ENCODE peak calls at places on chromosomes 1 and 21, in five cellular contexts. B, Q, J, U and R are unnamed samples.

GRCh38 chr1:204507317-204508105 is 8.7 kb upstream of the MDM4 start:
- DNase-seq in B (peak), Q (no peak), J (no peak), U (peak), R (peak)

GRCh38 chr1:112520166-112520565 is 11.4 kb downstream of the WNT2B start:
- DNase-seq in B (no peak), Q (no peak), J (no peak), U (no peak), R (no peak)

GRCh38 chr1:983736-984475 is 2.0 kb upstream of the PERM1 start:
- DNase-seq in B (peak), Q (peak), J (peak), U (peak), R (peak)

GRCh38 chr1:171809834-171810233 is 28.4 kb downstream of the METTL13 start:
- DNase-seq in B (no peak), Q (no peak), J (no peak), U (no peak), R (no peak)

GRCh38 chr1:7447736-7448135 is 323.4 kb upstream of the VAMP3 start:
- DNase-seq in B (no peak), Q (no peak), J (no peak), U (no peak), R (no peak)

GRCh38 chr1:209685835-209686234 is 10.6 kb downstream of the G0S2 start:
- DNase-seq in B (no peak), Q (no peak), J (peak), U (no peak), R (no peak)

GRCh38 chr1:18373151-18373550 is 107.6 kb upstream of the KLHDC7A start:
- DNase-seq in B (no peak), Q (no peak), J (no peak), U (no peak), R (no peak)

GRCh38 chr1:2210786-2211185 is 16.2 kb upstream of the FAAP20 start:
- DNase-seq in B (no peak), Q (no peak), J (no peak), U (no peak), R (no peak)

GRCh38 chr21:37498664-37499063 is 132.1 kb downstream of the DYRK1A start:
- DNase-seq in B (no peak), Q (no peak), J (no peak), U (no peak), R (no peak)

GRCh38 chr1:161182214-161182613 is 4.9 kb upstream of the B4GALT3 start:
- DNase-seq in B (peak), Q (no peak), J (no peak), U (no peak), R (no peak)

GRCh38 chr1:201769966-201770365 is 59.0 kb upstream of the IPO9 start:
- DNase-seq in B (peak), Q (no peak), J (no peak), U (no peak), R (no peak)

GRCh38 chr21:37670883-37671282 is 245.4 kb downstream of the KCNJ6 start:
- DNase-seq in B (no peak), Q (no peak), J (no peak), U (no peak), R (no peak)

GRCh38 chr1:54876814-54877213 is 10.2 kb downstream of the DHCR24 start:
- DNase-seq in B (no peak), Q (no peak), J (no peak), U (no peak), R (no peak)

GRCh38 chr1:44655609-44656008 is 18.7 kb downstream of the TMEM53 start:
- DNase-seq in B (no peak), Q (no peak), J (no peak), U (peak), R (peak)

GRCh38 chr1:15400627-15401026 is 9.1 kb upstream of the EFHD2 start:
- DNase-seq in B (no peak), Q (no peak), J (no peak), U (no peak), R (no peak)

GRCh38 chr1:1554926-1555915 is 14.8 kb upstream of the TMEM240 start:
- DNase-seq in B (no peak), Q (no peak), J (no peak), U (no peak), R (no peak)

GRCh38 chr1:14768589-14769304 is 170.3 kb downstream of the KAZN start:
- DNase-seq in B (no peak), Q (peak), J (no peak), U (no peak), R (no peak)

GRCh38 chr1:9084883-9085282 is 15.4 kb upstream of the SLC2A5 start:
- DNase-seq in B (peak), Q (no peak), J (no peak), U (no peak), R (no peak)

GRCh38 chr1:27891196-27891889 is 19.0 kb downstream of the THEMIS2 start:
- DNase-seq in B (no peak), Q (no peak), J (no peak), U (no peak), R (no peak)

GRCh38 chr1:22814176-22815042 is 103.8 kb downstream of the EPHB2 start:
- DNase-seq in B (peak), Q (peak), J (no peak), U (peak), R (no peak)

GRCh38 chr21:39483917-39484316 is 32.1 kb downstream of the SH3BGR start:
- DNase-seq in B (no peak), Q (no peak), J (no peak), U (no peak), R (no peak)

GRCh38 chr21:38042246-38042645 is 126.0 kb upstream of the KCNJ6 start:
- DNase-seq in B (no peak), Q (no peak), J (no peak), U (no peak), R (no peak)

GRCh38 chr1:33151115-33151514 is 30.7 kb downstream of the TRIM62 start:
- DNase-seq in B (no peak), Q (no peak), J (no peak), U (no peak), R (peak)

GRCh38 chr1:212769372-212770167 is 22.0 kb downstream of the NSL1 start:
- DNase-seq in B (no peak), Q (no peak), J (no peak), U (no peak), R (no peak)

GRCh38 chr1:183589836-183590224 is 429 bp downstream of the NCF2 start:
- DNase-seq in B (no peak), Q (no peak), J (no peak), U (no peak), R (peak)

GRCh38 chr1:117652421-117652820 is 46.6 kb downstream of the TENT5C start:
- DNase-seq in B (no peak), Q (no peak), J (no peak), U (no peak), R (no peak)

GRCh38 chr1:225710804-225711203 is 57.9 kb upstream of the ENAH start:
- DNase-seq in B (peak), Q (no peak), J (no peak), U (no peak), R (peak)

GRCh38 chr1:30907390-30907640 is 1.2 kb downstream of the SDC3 start:
- DNase-seq in B (no peak), Q (no peak), J (no peak), U (no peak), R (no peak)

GRCh38 chr1:24108334-24109165 is 3.4 kb downstream of the MYOM3 start:
- DNase-seq in B (peak), Q (no peak), J (no peak), U (no peak), R (peak)

GRCh38 chr1:1250828-1251284 is 4.3 kb upstream of the C1QTNF12 start:
- DNase-seq in B (no peak), Q (no peak), J (no peak), U (no peak), R (no peak)

GRCh38 chr1:78032964-78033796 is 12.6 kb upstream of the GIPC2 start:
- DNase-seq in B (no peak), Q (no peak), J (no peak), U (no peak), R (no peak)
- H3K4me3 ChIP-seq in B (no peak), Q (no peak), J (no peak), U (no peak), R (no peak)

GRCh38 chr1:150807674-150808073 is 386 bp downstream of the CTSK start:
- DNase-seq in B (no peak), Q (no peak), J (no peak), U (no peak), R (no peak)
- H3K4me3 ChIP-seq in B (peak), Q (no peak), J (no peak), U (no peak), R (peak)

GRCh38 chr1:223714849-223715709 is 2.7 kb downstream of the CAPN2 start:
- DNase-seq in B (no peak), Q (no peak), J (no peak), U (no peak), R (peak)

GRCh38 chr1:223714421-223714724 is 2.0 kb downstream of the CAPN2 start:
- DNase-seq in B (no peak), Q (no peak), J (no peak), U (no peak), R (no peak)

GRCh38 chr1:223717123-223717522 is 4.8 kb downstream of the CAPN2 start:
- DNase-seq in B (no peak), Q (no peak), J (no peak), U (no peak), R (no peak)

GRCh38 chr1:223716302-223716862 is 4.0 kb downstream of the CAPN2 start:
- DNase-seq in B (no peak), Q (no peak), J (peak), U (peak), R (no peak)

GRCh38 chr1:223715710-223716103 is 3.4 kb downstream of the CAPN2 start:
- DNase-seq in B (no peak), Q (no peak), J (no peak), U (no peak), R (no peak)
- H3K4me3 ChIP-seq in B (no peak), Q (no peak), J (no peak), U (peak), R (no peak)

GRCh38 chr1:93352376-93352775 is 6.7 kb downstream of the DR1 start:
- DNase-seq in B (no peak), Q (no peak), J (no peak), U (no peak), R (no peak)

GRCh38 chr1:93350875-93351274 is 5.2 kb downstream of the DR1 start:
- DNase-seq in B (no peak), Q (no peak), J (no peak), U (no peak), R (no peak)

GRCh38 chr1:93349231-93350135 is 3.8 kb downstream of the DR1 start:
- DNase-seq in B (no peak), Q (no peak), J (no peak), U (no peak), R (no peak)

GRCh38 chr1:93348104-93348780 is 2.5 kb downstream of the DR1 start:
- DNase-seq in B (no peak), Q (no peak), J (no peak), U (no peak), R (no peak)

GRCh38 chr1:93350322-93350721 is 4.6 kb downstream of the DR1 start:
- DNase-seq in B (no peak), Q (no peak), J (no peak), U (no peak), R (no peak)
- H3K4me3 ChIP-seq in B (no peak), Q (no peak), J (no peak), U (no peak), R (no peak)

DNA sequence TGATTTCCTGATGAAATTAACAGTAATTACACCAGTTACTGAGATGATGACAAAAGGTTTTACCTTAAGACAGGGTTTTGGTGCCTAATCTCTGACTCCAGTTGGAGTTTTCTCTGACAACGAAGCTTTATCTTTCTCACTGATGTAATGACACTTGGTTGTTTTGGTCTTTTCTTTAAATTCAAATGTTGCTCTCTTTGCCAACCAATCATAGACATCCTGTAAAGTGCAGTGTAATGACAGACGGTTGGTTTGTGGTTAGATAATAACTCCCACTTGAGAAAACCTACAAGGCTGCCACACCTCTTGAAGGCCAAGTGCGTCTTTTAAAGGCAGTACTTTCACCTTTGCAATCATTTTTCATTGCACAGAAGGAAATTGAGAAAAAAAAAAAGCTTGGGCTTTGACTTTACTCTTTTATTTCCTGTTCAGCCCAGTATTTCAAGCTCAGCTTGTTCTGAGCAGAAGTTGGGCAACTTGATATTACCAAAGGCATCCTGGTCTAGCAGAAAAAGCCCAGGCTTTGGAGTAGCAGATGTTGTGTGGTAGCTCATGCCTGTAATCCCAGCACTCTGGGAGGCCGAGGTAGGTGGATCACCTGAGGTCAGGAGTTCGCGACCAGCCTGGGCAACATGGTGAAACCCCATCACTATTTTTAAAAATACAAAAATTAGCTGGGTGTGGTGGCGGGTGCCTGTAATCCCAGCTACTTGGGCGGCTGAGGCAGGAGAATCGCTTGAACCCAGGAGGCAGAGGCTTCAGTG is 14.9 kb downstream of the PDIK1L start:
- DNase-seq in B (no peak), Q (no peak), J (peak), U (no peak), R (no peak)
- H3K4me3 ChIP-seq in B (no peak), Q (no peak), J (peak), U (no peak), R (no peak)

GRCh38 chr21:42655797-42656770 is 2.7 kb downstream of the PDE9A start:
- DNase-seq in B (no peak), Q (no peak), J (no peak), U (no peak), R (peak)
- H3K4me3 ChIP-seq in B (no peak), Q (no peak), J (no peak), U (no peak), R (no peak)

DNA sequence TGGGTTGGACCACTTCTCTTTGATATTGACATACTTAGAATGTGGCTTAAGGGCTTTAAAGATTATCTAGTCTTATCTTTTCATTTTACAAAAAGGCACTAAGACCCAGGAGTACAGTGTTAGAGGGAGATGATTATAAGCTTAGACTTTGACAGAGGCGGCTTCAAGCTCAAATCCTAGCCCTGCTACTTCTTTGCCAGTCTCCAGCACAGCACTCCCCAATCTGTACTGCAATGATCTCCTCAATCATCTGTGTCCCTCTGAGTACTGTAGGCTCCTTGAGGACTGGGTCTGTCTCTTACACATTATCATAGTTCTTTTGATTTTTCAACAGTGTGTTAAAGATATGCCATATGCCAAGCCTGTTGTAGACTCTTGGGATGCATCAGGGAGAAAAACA is 103.7 kb upstream of the TSPAN2 start:
- DNase-seq in B (no peak), Q (no peak), J (no peak), U (no peak), R (no peak)
- H3K4me3 ChIP-seq in B (no peak), Q (no peak), J (no peak), U (no peak), R (no peak)